ENCODE peak calls at places on chromosome 9, in seven cellular contexts. One of them, this sample, is unnamed.

GRCh38 chr9:73116030-73116429 is 35.6 kb upstream of the ANXA1 start:
- DNase-seq in fibroblast of lung: peak; percentile 84
- DNase-seq in mesenchymal stem cell: peak; percentile 75
- DNase-seq in A549: no peak
- DNase-seq in neural progenitor cell: no peak
- DNase-seq in neuronal stem cell: no peak
- DNase-seq in H9: no peak
- DNase-seq in this sample: peak; percentile 85

GRCh38 chr9:96061293-96061987 is 185.9 kb downstream of the ERCC6L2 start:
- DNase-seq in fibroblast of lung: peak; percentile 77
- DNase-seq in mesenchymal stem cell: peak; percentile 79
- DNase-seq in A549: peak; percentile 25
- DNase-seq in neural progenitor cell: peak; percentile 50
- DNase-seq in neuronal stem cell: no peak
- DNase-seq in H9: peak; percentile 55
- DNase-seq in this sample: peak; percentile 31

GRCh38 chr9:4955836-4956235 is 29.2 kb upstream of the JAK2 start:
- DNase-seq in fibroblast of lung: no peak
- DNase-seq in mesenchymal stem cell: no peak
- DNase-seq in A549: peak; percentile 6
- DNase-seq in neural progenitor cell: no peak
- DNase-seq in neuronal stem cell: no peak
- DNase-seq in H9: no peak
- DNase-seq in this sample: no peak

GRCh38 chr9:22683393-22684075 is 236.9 kb downstream of the DMRTA1 start:
- DNase-seq in fibroblast of lung: peak; percentile 77
- DNase-seq in mesenchymal stem cell: peak; percentile 84
- DNase-seq in A549: no peak
- DNase-seq in neural progenitor cell: no peak
- DNase-seq in neuronal stem cell: no peak
- DNase-seq in H9: no peak
- DNase-seq in this sample: peak; percentile 78

GRCh38 chr9:117777823-117778222 is 73.6 kb downstream of the TLR4 start:
- DNase-seq in fibroblast of lung: no peak
- DNase-seq in mesenchymal stem cell: no peak
- DNase-seq in A549: no peak
- DNase-seq in neural progenitor cell: no peak
- DNase-seq in neuronal stem cell: no peak
- DNase-seq in H9: no peak
- DNase-seq in this sample: no peak

GRCh38 chr9:135565141-135565628 is 3.6 kb downstream of the PAEP start:
- DNase-seq in fibroblast of lung: no peak
- DNase-seq in mesenchymal stem cell: no peak
- DNase-seq in A549: no peak
- DNase-seq in neural progenitor cell: no peak
- DNase-seq in neuronal stem cell: no peak
- DNase-seq in H9: no peak
- DNase-seq in this sample: no peak

GRCh38 chr9:134735441-134736175 is 94.0 kb downstream of the COL5A1 start:
- DNase-seq in fibroblast of lung: peak; percentile 69
- DNase-seq in mesenchymal stem cell: peak; percentile 95
- DNase-seq in A549: no peak
- DNase-seq in neural progenitor cell: peak; percentile 45
- DNase-seq in neuronal stem cell: no peak
- DNase-seq in H9: no peak
- DNase-seq in this sample: no peak

GRCh38 chr9:83070257-83070656 is 7.3 kb upstream of the RASEF start:
- DNase-seq in fibroblast of lung: peak; percentile 13
- DNase-seq in mesenchymal stem cell: no peak
- DNase-seq in A549: no peak
- DNase-seq in neural progenitor cell: no peak
- DNase-seq in neuronal stem cell: no peak
- DNase-seq in H9: no peak
- DNase-seq in this sample: peak; percentile 85

GRCh38 chr9:127130661-127131538 is 8.5 kb upstream of the ANGPTL2 start:
- DNase-seq in fibroblast of lung: peak; percentile 94
- DNase-seq in mesenchymal stem cell: peak; percentile 97
- DNase-seq in A549: no peak
- DNase-seq in neural progenitor cell: no peak
- DNase-seq in neuronal stem cell: no peak
- DNase-seq in H9: no peak
- DNase-seq in this sample: peak; percentile 97

GRCh38 chr9:83596899-83597504 is 25.9 kb upstream of the IDNK start:
- DNase-seq in fibroblast of lung: peak; percentile 23
- DNase-seq in mesenchymal stem cell: peak; percentile 21
- DNase-seq in A549: peak; percentile 42
- DNase-seq in neural progenitor cell: peak; percentile 76
- DNase-seq in neuronal stem cell: peak; percentile 66
- DNase-seq in H9: peak; percentile 74
- DNase-seq in this sample: no peak

GRCh38 chr9:6567140-6567591 is 78.4 kb downstream of the GLDC start:
- DNase-seq in fibroblast of lung: peak; percentile 92
- DNase-seq in mesenchymal stem cell: peak; percentile 94
- DNase-seq in A549: peak; percentile 41
- DNase-seq in neural progenitor cell: no peak
- DNase-seq in neuronal stem cell: no peak
- DNase-seq in H9: no peak
- DNase-seq in this sample: peak; percentile 97

GRCh38 chr9:107049046-107049824 is 186.3 kb downstream of the ZNF462 start:
- DNase-seq in fibroblast of lung: no peak
- DNase-seq in mesenchymal stem cell: no peak
- DNase-seq in A549: no peak
- DNase-seq in neural progenitor cell: peak; percentile 27
- DNase-seq in neuronal stem cell: no peak
- DNase-seq in H9: peak; percentile 36
- DNase-seq in this sample: peak; percentile 20

GRCh38 chr9:107193251-107193650 is 89.8 kb upstream of the RAD23B start:
- DNase-seq in fibroblast of lung: no peak
- DNase-seq in mesenchymal stem cell: no peak
- DNase-seq in A549: no peak
- DNase-seq in neural progenitor cell: no peak
- DNase-seq in neuronal stem cell: no peak
- DNase-seq in H9: no peak
- DNase-seq in this sample: no peak

GRCh38 chr9:121023064-121023463 is 27.0 kb downstream of the C5 start:
- DNase-seq in fibroblast of lung: no peak
- DNase-seq in mesenchymal stem cell: no peak
- DNase-seq in A549: peak; percentile 27
- DNase-seq in neural progenitor cell: no peak
- DNase-seq in neuronal stem cell: no peak
- DNase-seq in H9: peak; percentile 30
- DNase-seq in this sample: peak; percentile 4

GRCh38 chr9:28064241-28064640 is 491.0 kb upstream of the C9orf72 start:
- DNase-seq in fibroblast of lung: no peak
- DNase-seq in mesenchymal stem cell: no peak
- DNase-seq in A549: no peak
- DNase-seq in neural progenitor cell: no peak
- DNase-seq in neuronal stem cell: no peak
- DNase-seq in H9: peak; percentile 21
- DNase-seq in this sample: no peak

GRCh38 chr9:112764344-112764743 is 13.8 kb downstream of the SNX30 start:
- DNase-seq in fibroblast of lung: no peak
- DNase-seq in mesenchymal stem cell: peak; percentile 50
- DNase-seq in A549: no peak
- DNase-seq in neural progenitor cell: peak; percentile 38
- DNase-seq in neuronal stem cell: no peak
- DNase-seq in H9: no peak
- DNase-seq in this sample: peak; percentile 85

GRCh38 chr9:79693750-79694149 is 122.0 kb downstream of the TLE4 start:
- DNase-seq in fibroblast of lung: no peak
- DNase-seq in mesenchymal stem cell: no peak
- DNase-seq in A549: no peak
- DNase-seq in neural progenitor cell: no peak
- DNase-seq in neuronal stem cell: no peak
- DNase-seq in H9: no peak
- DNase-seq in this sample: no peak
- H3K4me2 ChIP-seq in fibroblast of lung: no peak overlapping the region
- H3K4me2 ChIP-seq in mesenchymal stem cell: no peak overlapping the region
- H3K4me2 ChIP-seq in A549: no peak overlapping the region
- H3K4me2 ChIP-seq in neural progenitor cell: peak overlapping the region; percentile 48
- H3K4me2 ChIP-seq in neuronal stem cell: no peak overlapping the region
- H3K4me2 ChIP-seq in H9: no peak overlapping the region
- H3K4me2 ChIP-seq in this sample: no peak overlapping the region

GRCh38 chr9:130852801-130853200 is 17.7 kb downstream of the ABL1 start:
- DNase-seq in fibroblast of lung: no peak
- DNase-seq in mesenchymal stem cell: no peak
- DNase-seq in A549: no peak
- DNase-seq in neural progenitor cell: no peak
- DNase-seq in neuronal stem cell: no peak
- DNase-seq in H9: no peak
- DNase-seq in this sample: no peak
- H3K27ac ChIP-seq in fibroblast of lung: no peak overlapping the region
- H3K27ac ChIP-seq in mesenchymal stem cell: no peak overlapping the region
- H3K27ac ChIP-seq in A549: no peak overlapping the region
- H3K27ac ChIP-seq in neural progenitor cell: no peak overlapping the region
- H3K27ac ChIP-seq in neuronal stem cell: no peak overlapping the region
- H3K27ac ChIP-seq in H9: no peak overlapping the region
- H3K27ac ChIP-seq in this sample: no peak overlapping the region

GRCh38 chr9:19409406-19410194 is 791 bp downstream of the ACER2 start:
- DNase-seq in fibroblast of lung: peak; percentile 8
- DNase-seq in mesenchymal stem cell: peak; percentile 29
- DNase-seq in A549: peak; percentile 33
- DNase-seq in neural progenitor cell: peak; percentile 64
- DNase-seq in neuronal stem cell: no peak
- DNase-seq in H9: peak; percentile 67
- DNase-seq in this sample: no peak

GRCh38 chr9:19408693-19409405 is at the start of gene ACER2:
- DNase-seq in fibroblast of lung: peak; percentile 83
- DNase-seq in mesenchymal stem cell: peak; percentile 88
- DNase-seq in A549: peak; percentile 88
- DNase-seq in neural progenitor cell: peak; percentile 96
- DNase-seq in neuronal stem cell: peak; percentile 90
- DNase-seq in H9: peak; percentile 97
- DNase-seq in this sample: peak; percentile 76

GRCh38 chr9:19410195-19410503 is 1.3 kb downstream of the ACER2 start:
- DNase-seq in fibroblast of lung: no peak
- DNase-seq in mesenchymal stem cell: no peak
- DNase-seq in A549: no peak
- DNase-seq in neural progenitor cell: no peak
- DNase-seq in neuronal stem cell: no peak
- DNase-seq in H9: no peak
- DNase-seq in this sample: no peak

GRCh38 chr9:19410594-19410993 is 1.8 kb downstream of the ACER2 start:
- DNase-seq in fibroblast of lung: no peak
- DNase-seq in mesenchymal stem cell: no peak
- DNase-seq in A549: no peak
- DNase-seq in neural progenitor cell: no peak
- DNase-seq in neuronal stem cell: no peak
- DNase-seq in H9: no peak
- DNase-seq in this sample: no peak

DNA sequence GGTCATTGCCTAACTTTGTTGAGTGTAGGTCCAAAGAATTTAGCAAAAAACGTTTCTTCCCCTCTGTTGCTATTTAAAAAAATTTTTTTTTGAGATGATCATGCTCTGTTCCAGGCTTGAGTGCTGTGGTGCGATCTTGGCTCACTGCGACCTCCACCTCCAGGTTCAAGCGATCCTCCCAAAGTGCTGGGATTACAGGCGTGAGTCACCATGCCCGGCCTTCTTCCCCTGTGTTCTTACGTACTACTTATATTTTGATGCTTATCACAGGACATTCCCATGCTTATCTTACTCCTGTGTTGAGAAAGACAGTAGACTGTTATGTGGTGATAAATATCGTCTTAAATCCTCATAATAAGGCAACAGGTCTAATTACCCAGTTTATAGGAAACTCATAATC is 2.5 kb downstream of the ACER2 start:
- DNase-seq in fibroblast of lung: peak; percentile 8
- DNase-seq in mesenchymal stem cell: peak; percentile 56
- DNase-seq in A549: no peak
- DNase-seq in neural progenitor cell: no peak
- DNase-seq in neuronal stem cell: no peak
- DNase-seq in H9: no peak
- DNase-seq in this sample: peak; percentile 74
- H3K4me2 ChIP-seq in fibroblast of lung: no peak overlapping the region
- H3K4me2 ChIP-seq in mesenchymal stem cell: no peak overlapping the region
- H3K4me2 ChIP-seq in A549: no peak overlapping the region
- H3K4me2 ChIP-seq in neural progenitor cell: no peak overlapping the region
- H3K4me2 ChIP-seq in neuronal stem cell: no peak overlapping the region
- H3K4me2 ChIP-seq in H9: no peak overlapping the region
- H3K4me2 ChIP-seq in this sample: no peak overlapping the region

GRCh38 chr9:129023036-129023907 is 4.9 kb downstream of the SH3GLB2 start:
- DNase-seq in fibroblast of lung: peak; percentile 88
- DNase-seq in mesenchymal stem cell: peak; percentile 72
- DNase-seq in A549: no peak
- DNase-seq in neural progenitor cell: peak; percentile 36
- DNase-seq in neuronal stem cell: no peak
- DNase-seq in H9: no peak
- DNase-seq in this sample: peak; percentile 70
- H3K27ac ChIP-seq in fibroblast of lung: no peak overlapping the region
- H3K27ac ChIP-seq in mesenchymal stem cell: peak overlapping the region; percentile 50
- H3K27ac ChIP-seq in A549: no peak overlapping the region
- H3K27ac ChIP-seq in neural progenitor cell: no peak overlapping the region
- H3K27ac ChIP-seq in neuronal stem cell: no peak overlapping the region
- H3K27ac ChIP-seq in H9: no peak overlapping the region
- H3K27ac ChIP-seq in this sample: no peak overlapping the region

DNA sequence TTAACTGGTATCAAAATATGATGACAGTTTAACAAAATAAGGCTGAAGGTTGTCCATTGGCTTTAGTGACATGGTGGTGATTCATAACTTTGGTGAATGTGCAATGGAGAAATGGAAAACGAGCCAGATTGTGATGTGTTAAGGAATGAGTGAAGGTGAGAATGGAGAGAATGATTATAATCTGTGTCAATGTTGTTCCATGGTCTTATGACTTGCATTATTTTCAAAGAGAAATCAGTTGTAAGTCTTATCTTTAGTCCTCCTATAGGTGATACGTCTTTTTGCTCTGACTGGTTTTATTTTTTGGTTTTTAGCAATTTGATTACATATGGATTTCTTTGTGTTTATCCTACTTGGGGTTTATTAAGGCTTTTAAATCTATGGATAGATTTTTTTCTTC is 12.7 kb downstream of the OR1L6 start:
- DNase-seq in fibroblast of lung: no peak
- DNase-seq in mesenchymal stem cell: no peak
- DNase-seq in A549: no peak
- DNase-seq in neural progenitor cell: no peak
- DNase-seq in neuronal stem cell: no peak
- DNase-seq in H9: no peak
- DNase-seq in this sample: no peak
- H3K4me2 ChIP-seq in fibroblast of lung: no peak overlapping the region
- H3K4me2 ChIP-seq in mesenchymal stem cell: no peak overlapping the region
- H3K4me2 ChIP-seq in A549: no peak overlapping the region
- H3K4me2 ChIP-seq in neural progenitor cell: no peak overlapping the region
- H3K4me2 ChIP-seq in neuronal stem cell: no peak overlapping the region
- H3K4me2 ChIP-seq in H9: no peak overlapping the region
- H3K4me2 ChIP-seq in this sample: no peak overlapping the region